ENCODE peak calls at places on chromosomes 5 and 9, in four cellular contexts. N is right lobe of liver, L is T-helper 1 cell, R is colonic mucosa. C is an unnamed sample.

GRCh38 chr9:128818839-128819715 is 777 bp downstream of the ENDOG start:
- DNase-seq in R (peak), L (peak), N (no peak), C (peak)

GRCh38 chr5:55480781-55481180 is 54.0 kb downstream of the PLPP1 start:
- DNase-seq in N (no peak), L (no peak), R (no peak), C (no peak)

GRCh38 chr5:143248822-143249579 is 154.5 kb downstream of the NR3C1 start:
- DNase-seq in L (no peak), R (no peak), N (peak), C (no peak)

GRCh38 chr9:93262537-93263310 is 78.8 kb downstream of the WNK2 start:
- DNase-seq in R (peak), L (no peak), N (peak), C (no peak)

GRCh38 chr5:3177338-3177737 is 418.3 kb upstream of the IRX1 start:
- DNase-seq in L (no peak), N (no peak), R (no peak), C (no peak)

GRCh38 chr9:136743639-136744211 is 985 bp upstream of the LCN10 start:
- DNase-seq in N (no peak), L (no peak), R (no peak), C (no peak)

GRCh38 chr9:137449081-137449844 is 8.1 kb upstream of the ENTPD8 start:
- DNase-seq in L (no peak), R (peak), N (no peak), C (no peak)

GRCh38 chr5:157266286-157267007 is 524 bp downstream of the CYFIP2 start:
- DNase-seq in L (peak), N (peak), R (peak), C (peak)

GRCh38 chr5:175306381-175306780 is 137.6 kb downstream of the DRD1 start:
- DNase-seq in R (no peak), N (no peak), L (no peak), C (no peak)

C was measured in CD8-positive, alpha-beta T cell.